ENCODE peak calls at places on chromosomes 3 and 15, in seven cellular contexts. One of them, this sample, is unnamed.

GRCh38 chr3:138459619-138460535 is 25.5 kb downstream of the ESYT3 start:
- DNase-seq in EL: no peak
- DNase-seq in ecto neural progenitor cell: peak
- DNase-seq in ELR: no peak
- DNase-seq in stimulated activated CD8-positive, alpha-beta memory T cell treated with anti-CD3 and anti-CD28 coated beads, Interleukin-4, amount 100 ng/mL, for 48 hours: no peak
- DNase-seq in mucosa of gallbladder: no peak
- DNase-seq in GM20000: no peak
- DNase-seq in this sample: peak

GRCh38 chr3:124965413-124965812 is 30.9 kb upstream of the MUC13 start:
- DNase-seq in ecto neural progenitor cell: no peak
- DNase-seq in EL: no peak
- DNase-seq in GM20000: no peak
- DNase-seq in mucosa of gallbladder: no peak
- DNase-seq in ELR: no peak
- DNase-seq in stimulated activated CD8-positive, alpha-beta memory T cell treated with anti-CD3 and anti-CD28 coated beads, Interleukin-4, amount 100 ng/mL, for 48 hours: no peak
- DNase-seq in this sample: no peak

GRCh38 chr15:86445750-86446149 is 366.1 kb downstream of the AGBL1 start:
- DNase-seq in EL: no peak
- DNase-seq in mucosa of gallbladder: no peak
- DNase-seq in stimulated activated CD8-positive, alpha-beta memory T cell treated with anti-CD3 and anti-CD28 coated beads, Interleukin-4, amount 100 ng/mL, for 48 hours: no peak
- DNase-seq in GM20000: no peak
- DNase-seq in ELR: no peak
- DNase-seq in ecto neural progenitor cell: no peak
- DNase-seq in this sample: no peak

GRCh38 chr15:32718082-32718821 is 448 bp downstream of the GREM1 start:
- DNase-seq in ecto neural progenitor cell: peak
- DNase-seq in EL: peak
- DNase-seq in mucosa of gallbladder: no peak
- DNase-seq in GM20000: peak
- DNase-seq in stimulated activated CD8-positive, alpha-beta memory T cell treated with anti-CD3 and anti-CD28 coated beads, Interleukin-4, amount 100 ng/mL, for 48 hours: no peak
- DNase-seq in ELR: peak
- DNase-seq in this sample: peak

GRCh38 chr3:197289726-197290125 is 8.7 kb downstream of the DLG1 start:
- DNase-seq in EL: peak
- DNase-seq in ELR: peak
- DNase-seq in mucosa of gallbladder: no peak
- DNase-seq in stimulated activated CD8-positive, alpha-beta memory T cell treated with anti-CD3 and anti-CD28 coated beads, Interleukin-4, amount 100 ng/mL, for 48 hours: no peak
- DNase-seq in ecto neural progenitor cell: no peak
- DNase-seq in GM20000: no peak
- DNase-seq in this sample: no peak

GRCh38 chr3:100169186-100169585 is 54.9 kb upstream of the FILIP1L start:
- DNase-seq in stimulated activated CD8-positive, alpha-beta memory T cell treated with anti-CD3 and anti-CD28 coated beads, Interleukin-4, amount 100 ng/mL, for 48 hours: no peak
- DNase-seq in EL: no peak
- DNase-seq in ELR: no peak
- DNase-seq in GM20000: no peak
- DNase-seq in mucosa of gallbladder: no peak
- DNase-seq in ecto neural progenitor cell: no peak
- DNase-seq in this sample: no peak

GRCh38 chr3:56987238-56987932 is 73.1 kb upstream of the SPATA12 start:
- DNase-seq in GM20000: no peak
- DNase-seq in ELR: peak
- DNase-seq in EL: no peak
- DNase-seq in ecto neural progenitor cell: no peak
- DNase-seq in stimulated activated CD8-positive, alpha-beta memory T cell treated with anti-CD3 and anti-CD28 coated beads, Interleukin-4, amount 100 ng/mL, for 48 hours: no peak
- DNase-seq in mucosa of gallbladder: no peak
- DNase-seq in this sample: no peak

GRCh38 chr3:109184726-109185125 is 48.2 kb downstream of the C3orf85 start:
- DNase-seq in GM20000: no peak
- DNase-seq in ELR: peak
- DNase-seq in mucosa of gallbladder: no peak
- DNase-seq in stimulated activated CD8-positive, alpha-beta memory T cell treated with anti-CD3 and anti-CD28 coated beads, Interleukin-4, amount 100 ng/mL, for 48 hours: no peak
- DNase-seq in ecto neural progenitor cell: no peak
- DNase-seq in EL: peak
- DNase-seq in this sample: no peak

GRCh38 chr15:32998182-32998581 is 196.3 kb downstream of the FMN1 start:
- DNase-seq in stimulated activated CD8-positive, alpha-beta memory T cell treated with anti-CD3 and anti-CD28 coated beads, Interleukin-4, amount 100 ng/mL, for 48 hours: no peak
- DNase-seq in GM20000: no peak
- DNase-seq in mucosa of gallbladder: no peak
- DNase-seq in ecto neural progenitor cell: no peak
- DNase-seq in EL: no peak
- DNase-seq in ELR: no peak
- DNase-seq in this sample: no peak

GRCh38 chr3:73280751-73281150 is 219.3 kb downstream of the EBLN2 start:
- DNase-seq in mucosa of gallbladder: no peak
- DNase-seq in ELR: no peak
- DNase-seq in ecto neural progenitor cell: no peak
- DNase-seq in stimulated activated CD8-positive, alpha-beta memory T cell treated with anti-CD3 and anti-CD28 coated beads, Interleukin-4, amount 100 ng/mL, for 48 hours: no peak
- DNase-seq in EL: no peak
- DNase-seq in GM20000: no peak
- DNase-seq in this sample: no peak

GRCh38 chr15:73305331-73306211 is 63.2 kb downstream of the HCN4 start:
- DNase-seq in stimulated activated CD8-positive, alpha-beta memory T cell treated with anti-CD3 and anti-CD28 coated beads, Interleukin-4, amount 100 ng/mL, for 48 hours: peak
- DNase-seq in GM20000: peak
- DNase-seq in EL: peak
- DNase-seq in mucosa of gallbladder: no peak
- DNase-seq in ELR: peak
- DNase-seq in ecto neural progenitor cell: peak
- DNase-seq in this sample: peak

GRCh38 chr3:112640864-112641751 is at the start of gene CCDC80:
- DNase-seq in EL: peak
- DNase-seq in ecto neural progenitor cell: no peak
- DNase-seq in GM20000: no peak
- DNase-seq in mucosa of gallbladder: no peak
- DNase-seq in stimulated activated CD8-positive, alpha-beta memory T cell treated with anti-CD3 and anti-CD28 coated beads, Interleukin-4, amount 100 ng/mL, for 48 hours: no peak
- DNase-seq in ELR: peak
- DNase-seq in this sample: peak

GRCh38 chr15:83185561-83185960 is 22.1 kb downstream of the HDGFL3 start:
- DNase-seq in ELR: no peak
- DNase-seq in stimulated activated CD8-positive, alpha-beta memory T cell treated with anti-CD3 and anti-CD28 coated beads, Interleukin-4, amount 100 ng/mL, for 48 hours: no peak
- DNase-seq in ecto neural progenitor cell: no peak
- DNase-seq in mucosa of gallbladder: no peak
- DNase-seq in EL: no peak
- DNase-seq in GM20000: no peak
- DNase-seq in this sample: no peak

GRCh38 chr3:134797816-134798451 is 2.9 kb downstream of the EPHB1 start:
- DNase-seq in mucosa of gallbladder: no peak
- DNase-seq in EL: no peak
- DNase-seq in ELR: no peak
- DNase-seq in ecto neural progenitor cell: peak
- DNase-seq in stimulated activated CD8-positive, alpha-beta memory T cell treated with anti-CD3 and anti-CD28 coated beads, Interleukin-4, amount 100 ng/mL, for 48 hours: no peak
- DNase-seq in GM20000: no peak
- DNase-seq in this sample: no peak

GRCh38 chr15:101499863-101500713 is 10.6 kb upstream of the PCSK6 start:
- DNase-seq in EL: no peak
- DNase-seq in ecto neural progenitor cell: no peak
- DNase-seq in stimulated activated CD8-positive, alpha-beta memory T cell treated with anti-CD3 and anti-CD28 coated beads, Interleukin-4, amount 100 ng/mL, for 48 hours: peak
- DNase-seq in GM20000: peak
- DNase-seq in mucosa of gallbladder: peak
- DNase-seq in ELR: no peak
- DNase-seq in this sample: no peak

GRCh38 chr3:126130981-126131750 is 47.2 kb upstream of the SLC41A3 start:
- DNase-seq in stimulated activated CD8-positive, alpha-beta memory T cell treated with anti-CD3 and anti-CD28 coated beads, Interleukin-4, amount 100 ng/mL, for 48 hours: no peak
- DNase-seq in mucosa of gallbladder: no peak
- DNase-seq in ELR: no peak
- DNase-seq in GM20000: no peak
- DNase-seq in ecto neural progenitor cell: peak
- DNase-seq in EL: no peak
- DNase-seq in this sample: peak

GRCh38 chr15:36622247-36622795 is 42.9 kb downstream of the CDIN1 start:
- DNase-seq in ecto neural progenitor cell: no peak
- DNase-seq in EL: no peak
- DNase-seq in mucosa of gallbladder: no peak
- DNase-seq in stimulated activated CD8-positive, alpha-beta memory T cell treated with anti-CD3 and anti-CD28 coated beads, Interleukin-4, amount 100 ng/mL, for 48 hours: no peak
- DNase-seq in ELR: no peak
- DNase-seq in GM20000: no peak
- DNase-seq in this sample: no peak

GRCh38 chr3:100288288-100288894 is 27.6 kb downstream of the TBC1D23 start:
- DNase-seq in stimulated activated CD8-positive, alpha-beta memory T cell treated with anti-CD3 and anti-CD28 coated beads, Interleukin-4, amount 100 ng/mL, for 48 hours: no peak
- DNase-seq in ecto neural progenitor cell: no peak
- DNase-seq in GM20000: no peak
- DNase-seq in mucosa of gallbladder: no peak
- DNase-seq in EL: no peak
- DNase-seq in ELR: no peak
- DNase-seq in this sample: no peak

GRCh38 chr3:53286727-53287412 is 31.0 kb upstream of the TKT start:
- DNase-seq in ecto neural progenitor cell: no peak
- DNase-seq in stimulated activated CD8-positive, alpha-beta memory T cell treated with anti-CD3 and anti-CD28 coated beads, Interleukin-4, amount 100 ng/mL, for 48 hours: peak
- DNase-seq in ELR: no peak
- DNase-seq in EL: peak
- DNase-seq in mucosa of gallbladder: no peak
- DNase-seq in GM20000: no peak
- DNase-seq in this sample: peak

GRCh38 chr3:98035208-98035607 is at the start of gene GABRR3:
- DNase-seq in mucosa of gallbladder: no peak
- DNase-seq in EL: no peak
- DNase-seq in ELR: no peak
- DNase-seq in GM20000: no peak
- DNase-seq in stimulated activated CD8-positive, alpha-beta memory T cell treated with anti-CD3 and anti-CD28 coated beads, Interleukin-4, amount 100 ng/mL, for 48 hours: no peak
- DNase-seq in ecto neural progenitor cell: no peak
- DNase-seq in this sample: no peak

GRCh38 chr3:88005066-88005465 is 53.7 kb downstream of the CGGBP1 start:
- DNase-seq in ecto neural progenitor cell: no peak
- DNase-seq in mucosa of gallbladder: no peak
- DNase-seq in GM20000: peak
- DNase-seq in ELR: peak
- DNase-seq in EL: peak
- DNase-seq in stimulated activated CD8-positive, alpha-beta memory T cell treated with anti-CD3 and anti-CD28 coated beads, Interleukin-4, amount 100 ng/mL, for 48 hours: no peak
- DNase-seq in this sample: no peak

GRCh38 chr3:183298708-183299153 is 45.7 kb downstream of the B3GNT5 start:
- DNase-seq in GM20000: no peak
- DNase-seq in EL: peak
- DNase-seq in stimulated activated CD8-positive, alpha-beta memory T cell treated with anti-CD3 and anti-CD28 coated beads, Interleukin-4, amount 100 ng/mL, for 48 hours: no peak
- DNase-seq in ELR: peak
- DNase-seq in mucosa of gallbladder: peak
- DNase-seq in ecto neural progenitor cell: peak
- DNase-seq in this sample: no peak

GRCh38 chr15:62618432-62618831 is 424.1 kb upstream of the TPM1 start:
- DNase-seq in EL: peak
- DNase-seq in GM20000: no peak
- DNase-seq in mucosa of gallbladder: no peak
- DNase-seq in ecto neural progenitor cell: no peak
- DNase-seq in stimulated activated CD8-positive, alpha-beta memory T cell treated with anti-CD3 and anti-CD28 coated beads, Interleukin-4, amount 100 ng/mL, for 48 hours: no peak
- DNase-seq in ELR: peak
- DNase-seq in this sample: no peak

GRCh38 chr15:64092864-64093626 is 593 bp downstream of the CIAO2A start:
- DNase-seq in ecto neural progenitor cell: no peak
- DNase-seq in stimulated activated CD8-positive, alpha-beta memory T cell treated with anti-CD3 and anti-CD28 coated beads, Interleukin-4, amount 100 ng/mL, for 48 hours: peak
- DNase-seq in GM20000: peak
- DNase-seq in mucosa of gallbladder: peak
- DNase-seq in EL: peak
- DNase-seq in ELR: peak
- DNase-seq in this sample: peak